ENCODE peak calls at places on chromosomes 16 and 17, in five cellular contexts. One of them, this sample, is unnamed.

GRCh38 chr17:53796642-53797041 is 26.1 kb upstream of the KIF2B start:
- DNase-seq in CD8-positive, alpha-beta T cell: no peak
- DNase-seq in A673: no peak
- DNase-seq in IMR-90: no peak
- DNase-seq in PC-3: no peak
- DNase-seq in this sample: no peak

GRCh38 chr16:69566437-69567030 is 768 bp downstream of the NFAT5 start:
- DNase-seq in CD8-positive, alpha-beta T cell: no peak
- DNase-seq in A673: peak; percentile 38
- DNase-seq in IMR-90: peak; percentile 68
- DNase-seq in PC-3: peak; percentile 40
- DNase-seq in this sample: peak; percentile 48

GRCh38 chr16:89090182-89090630 is 3.4 kb upstream of the ACSF3 start:
- DNase-seq in CD8-positive, alpha-beta T cell: no peak
- DNase-seq in A673: no peak
- DNase-seq in IMR-90: no peak
- DNase-seq in PC-3: no peak
- DNase-seq in this sample: no peak

GRCh38 chr16:3846087-3846486 is 34.4 kb downstream of the CREBBP start:
- DNase-seq in CD8-positive, alpha-beta T cell: no peak
- DNase-seq in A673: no peak
- DNase-seq in IMR-90: no peak
- DNase-seq in PC-3: no peak
- DNase-seq in this sample: no peak

GRCh38 chr17:13074026-13074425 is 56.2 kb upstream of the ELAC2 start:
- DNase-seq in CD8-positive, alpha-beta T cell: no peak
- DNase-seq in A673: peak; percentile 1
- DNase-seq in IMR-90: peak; percentile 43
- DNase-seq in PC-3: peak; percentile 65
- DNase-seq in this sample: no peak

GRCh38 chr16:49012961-49013726 is 268.5 kb downstream of the CBLN1 start:
- DNase-seq in CD8-positive, alpha-beta T cell: no peak
- DNase-seq in A673: no peak
- DNase-seq in IMR-90: no peak
- DNase-seq in PC-3: no peak
- DNase-seq in this sample: no peak

GRCh38 chr16:88461291-88462269 is 8.5 kb downstream of the ZFPM1 start:
- DNase-seq in CD8-positive, alpha-beta T cell: no peak
- DNase-seq in A673: peak; percentile 71
- DNase-seq in IMR-90: no peak
- DNase-seq in PC-3: no peak
- DNase-seq in this sample: no peak

GRCh38 chr17:76272541-76273434 is 7.6 kb downstream of the UBALD2 start:
- DNase-seq in CD8-positive, alpha-beta T cell: no peak
- DNase-seq in A673: no peak
- DNase-seq in IMR-90: no peak
- DNase-seq in PC-3: no peak
- DNase-seq in this sample: no peak

GRCh38 chr17:4301066-4301465 is 37.3 kb upstream of the ANKFY1 start:
- DNase-seq in CD8-positive, alpha-beta T cell: no peak
- DNase-seq in A673: no peak
- DNase-seq in IMR-90: no peak
- DNase-seq in PC-3: no peak
- DNase-seq in this sample: no peak

GRCh38 chr17:76382803-76383644 is 1.4 kb upstream of the SPHK1 start:
- DNase-seq in CD8-positive, alpha-beta T cell: peak; percentile 46
- DNase-seq in A673: peak; percentile 42
- DNase-seq in IMR-90: peak; percentile 78
- DNase-seq in PC-3: peak; percentile 66
- DNase-seq in this sample: peak; percentile 63

GRCh38 chr17:1229354-1229890 is 40.8 kb upstream of the BHLHA9 start:
- DNase-seq in CD8-positive, alpha-beta T cell: peak; percentile 30
- DNase-seq in A673: peak; percentile 34
- DNase-seq in IMR-90: no peak
- DNase-seq in PC-3: no peak
- DNase-seq in this sample: no peak

GRCh38 chr16:22324787-22325597 is 27.8 kb downstream of the POLR3E start:
- DNase-seq in CD8-positive, alpha-beta T cell: no peak
- DNase-seq in A673: no peak
- DNase-seq in IMR-90: no peak
- DNase-seq in PC-3: no peak
- DNase-seq in this sample: no peak

GRCh38 chr17:19238167-19238505 is 970 bp downstream of the EPN2 start:
- DNase-seq in CD8-positive, alpha-beta T cell: no peak
- DNase-seq in A673: peak; percentile 41
- DNase-seq in IMR-90: no peak
- DNase-seq in PC-3: peak; percentile 45
- DNase-seq in this sample: peak; percentile 75

GRCh38 chr16:20984019-20984418 is 83.4 kb downstream of the LYRM1 start:
- DNase-seq in CD8-positive, alpha-beta T cell: no peak
- DNase-seq in A673: no peak
- DNase-seq in IMR-90: no peak
- DNase-seq in PC-3: no peak
- DNase-seq in this sample: no peak

GRCh38 chr16:1108299-1109252 is 12.5 kb upstream of the C1QTNF8 start:
- DNase-seq in CD8-positive, alpha-beta T cell: no peak
- DNase-seq in A673: no peak
- DNase-seq in IMR-90: peak; percentile 0
- DNase-seq in PC-3: peak; percentile 49
- DNase-seq in this sample: peak; percentile 75

GRCh38 chr16:2465653-2466415 is 5.3 kb upstream of the NTN3 start:
- DNase-seq in CD8-positive, alpha-beta T cell: no peak
- DNase-seq in A673: peak; percentile 58
- DNase-seq in IMR-90: no peak
- DNase-seq in PC-3: peak; percentile 4
- DNase-seq in this sample: peak; percentile 40

GRCh38 chr16:86455116-86455515 is 55.2 kb upstream of the FOXF1 start:
- DNase-seq in CD8-positive, alpha-beta T cell: no peak
- DNase-seq in A673: no peak
- DNase-seq in IMR-90: peak; percentile 100
- DNase-seq in PC-3: no peak
- DNase-seq in this sample: no peak

GRCh38 chr17:81245024-81245664 is 6.0 kb downstream of the NDUFAF8 start:
- DNase-seq in CD8-positive, alpha-beta T cell: no peak
- DNase-seq in A673: no peak
- DNase-seq in IMR-90: peak; percentile 47
- DNase-seq in PC-3: peak; percentile 18
- DNase-seq in this sample: no peak

GRCh38 chr16:87702325-87702811 is 63.4 kb downstream of the KLHDC4 start:
- DNase-seq in CD8-positive, alpha-beta T cell: peak; percentile 18
- DNase-seq in A673: no peak
- DNase-seq in IMR-90: peak; percentile 30
- DNase-seq in PC-3: no peak
- DNase-seq in this sample: no peak

GRCh38 chr17:39643271-39643670 is 6.3 kb downstream of the STARD3 start:
- DNase-seq in CD8-positive, alpha-beta T cell: no peak
- DNase-seq in A673: no peak
- DNase-seq in IMR-90: peak; percentile 34
- DNase-seq in PC-3: no peak
- DNase-seq in this sample: no peak

GRCh38 chr17:66580601-66581385 is 254.1 kb upstream of the CACNG5 start:
- DNase-seq in CD8-positive, alpha-beta T cell: no peak
- DNase-seq in A673: no peak
- DNase-seq in IMR-90: peak; percentile 28
- DNase-seq in PC-3: no peak
- DNase-seq in this sample: no peak

GRCh38 chr16:49600541-49600940 is 226.9 kb downstream of the C16orf78 start:
- DNase-seq in CD8-positive, alpha-beta T cell: no peak
- DNase-seq in A673: no peak
- DNase-seq in IMR-90: no peak
- DNase-seq in PC-3: no peak
- DNase-seq in this sample: no peak

GRCh38 chr17:20008242-20009051 is 712 bp upstream of the SPECC1 start:
- DNase-seq in CD8-positive, alpha-beta T cell: no peak
- DNase-seq in A673: no peak
- DNase-seq in IMR-90: no peak
- DNase-seq in PC-3: peak; percentile 46
- DNase-seq in this sample: no peak

GRCh38 chr16:22356930-22357634 is 17.3 kb downstream of the CDR2 start:
- DNase-seq in CD8-positive, alpha-beta T cell: no peak
- DNase-seq in A673: peak; percentile 55
- DNase-seq in IMR-90: no peak
- DNase-seq in PC-3: no peak
- DNase-seq in this sample: no peak

GRCh38 chr17:57943140-57943539 is 12.1 kb downstream of the CUEDC1 start:
- DNase-seq in CD8-positive, alpha-beta T cell: no peak
- DNase-seq in A673: no peak
- DNase-seq in IMR-90: peak; percentile 51
- DNase-seq in PC-3: peak; percentile 83
- DNase-seq in this sample: no peak

GRCh38 chr16:70467113-70467512 is 12.7 kb downstream of the FCSK start:
- DNase-seq in CD8-positive, alpha-beta T cell: no peak
- DNase-seq in A673: no peak
- DNase-seq in IMR-90: no peak
- DNase-seq in PC-3: no peak
- DNase-seq in this sample: no peak

GRCh38 chr17:77471984-77472836 is 331.4 kb downstream of the SEC14L1 start:
- DNase-seq in CD8-positive, alpha-beta T cell: no peak
- DNase-seq in A673: peak; percentile 98
- DNase-seq in IMR-90: peak; percentile 64
- DNase-seq in PC-3: no peak
- DNase-seq in this sample: peak; percentile 92

GRCh38 chr17:9079461-9080103 is 58.3 kb downstream of the NTN1 start:
- DNase-seq in CD8-positive, alpha-beta T cell: no peak
- DNase-seq in A673: no peak
- DNase-seq in IMR-90: no peak
- DNase-seq in PC-3: no peak
- DNase-seq in this sample: no peak

GRCh38 chr17:73787036-73787720 is 142.9 kb upstream of the SDK2 start:
- DNase-seq in CD8-positive, alpha-beta T cell: no peak
- DNase-seq in A673: no peak
- DNase-seq in IMR-90: no peak
- DNase-seq in PC-3: no peak
- DNase-seq in this sample: no peak

DNA sequence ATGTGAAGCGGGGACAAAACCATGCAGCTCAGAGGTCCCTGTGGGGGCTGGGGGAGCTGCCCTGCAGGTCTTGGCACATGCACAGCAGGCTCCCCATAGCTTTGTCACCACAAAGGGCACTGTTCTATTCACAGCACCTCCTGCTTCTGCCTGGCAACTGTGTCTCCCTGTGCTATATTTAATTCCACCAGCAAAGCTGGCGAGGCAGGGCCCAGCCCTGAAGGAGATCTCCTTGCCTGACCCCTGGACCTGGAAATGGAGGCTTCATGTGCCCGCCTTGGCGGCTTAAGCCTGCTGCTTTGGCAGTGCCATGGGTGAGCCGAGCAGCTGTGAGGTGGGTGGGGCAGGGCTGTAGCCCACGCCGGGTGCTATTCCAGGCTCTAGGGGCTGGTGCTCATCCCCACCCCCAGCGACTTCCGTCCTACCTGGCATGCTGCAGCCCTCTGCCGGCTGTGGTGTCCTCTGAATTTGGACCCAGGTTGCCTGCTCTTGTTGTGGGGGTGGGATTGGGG is 6.8 kb downstream of the LDHD start:
- DNase-seq in CD8-positive, alpha-beta T cell: no peak
- DNase-seq in A673: no peak
- DNase-seq in IMR-90: no peak
- DNase-seq in PC-3: peak; percentile 41
- DNase-seq in this sample: no peak
- H3K4me3 ChIP-seq in CD8-positive, alpha-beta T cell: no peak overlapping the region
- H3K4me3 ChIP-seq in A673: no peak overlapping the region
- H3K4me3 ChIP-seq in IMR-90: no peak overlapping the region
- H3K4me3 ChIP-seq in PC-3: peak overlapping the region; percentile 37
- H3K4me3 ChIP-seq in this sample: no peak overlapping the region

DNA sequence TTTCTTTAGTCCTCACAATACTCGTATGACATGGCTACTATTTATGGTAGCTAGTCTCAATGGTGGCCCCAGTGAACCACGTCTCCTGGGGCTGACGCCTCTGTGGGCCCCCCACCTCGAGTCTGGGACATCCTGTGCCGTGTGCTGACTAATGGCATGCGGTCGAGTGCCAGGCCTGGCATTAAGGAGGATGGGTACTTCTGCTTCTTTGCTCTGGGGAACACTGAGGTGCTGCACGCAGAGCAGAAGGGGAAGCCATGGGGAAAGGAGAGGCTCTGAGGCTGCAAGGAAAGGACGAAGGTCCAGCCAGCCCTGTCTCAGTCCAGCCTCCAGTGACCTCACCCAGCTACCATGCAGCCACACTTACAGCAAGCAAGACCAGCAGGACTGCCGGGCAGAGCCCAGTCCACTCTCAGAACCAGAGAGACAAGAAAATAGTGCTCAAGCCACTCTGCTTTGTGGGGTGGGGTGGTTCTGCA is 5.7 kb upstream of the MPRIP start:
- DNase-seq in CD8-positive, alpha-beta T cell: no peak
- DNase-seq in A673: no peak
- DNase-seq in IMR-90: no peak
- DNase-seq in PC-3: no peak
- DNase-seq in this sample: no peak
- H3K27ac ChIP-seq in CD8-positive, alpha-beta T cell: no peak overlapping the region
- H3K27ac ChIP-seq in A673: peak overlapping the region; percentile 16
- H3K27ac ChIP-seq in IMR-90: no peak overlapping the region
- H3K27ac ChIP-seq in PC-3: no peak overlapping the region
- H3K27ac ChIP-seq in this sample: no peak overlapping the region

GRCh38 chr17:17820457-17821158 is 16.2 kb downstream of the SREBF1 start:
- DNase-seq in CD8-positive, alpha-beta T cell: no peak
- DNase-seq in A673: no peak
- DNase-seq in IMR-90: no peak
- DNase-seq in PC-3: no peak
- DNase-seq in this sample: no peak
- H3K4me1 ChIP-seq in CD8-positive, alpha-beta T cell: peaks cover 65% of the 10 kb centered on the region
- H3K4me1 ChIP-seq in A673: peaks cover 66% of the 10 kb centered on the region
- H3K4me1 ChIP-seq in IMR-90: peaks cover 54% of the 10 kb centered on the region
- H3K4me1 ChIP-seq in PC-3: peaks cover 70% of the 10 kb centered on the region
- H3K4me1 ChIP-seq in this sample: peaks cover 30% of the 10 kb centered on the region

GRCh38 chr16:11349599-11350276 is 4.5 kb downstream of the RMI2 start:
- DNase-seq in CD8-positive, alpha-beta T cell: no peak
- DNase-seq in A673: peak; percentile 86
- DNase-seq in IMR-90: peak; percentile 92
- DNase-seq in PC-3: peak; percentile 75
- DNase-seq in this sample: peak; percentile 21
- H3K4me3 ChIP-seq in CD8-positive, alpha-beta T cell: no peak overlapping the region
- H3K4me3 ChIP-seq in A673: no peak overlapping the region
- H3K4me3 ChIP-seq in IMR-90: no peak overlapping the region
- H3K4me3 ChIP-seq in PC-3: peak overlapping the region; percentile 43
- H3K4me3 ChIP-seq in this sample: no peak overlapping the region

GRCh38 chr16:29864205-29864604 is 1.2 kb upstream of the CDIPT start:
- DNase-seq in CD8-positive, alpha-beta T cell: no peak
- DNase-seq in A673: no peak
- DNase-seq in IMR-90: no peak
- DNase-seq in PC-3: no peak
- DNase-seq in this sample: no peak
- H3K27ac ChIP-seq in CD8-positive, alpha-beta T cell: no peak overlapping the region
- H3K27ac ChIP-seq in A673: no peak overlapping the region
- H3K27ac ChIP-seq in IMR-90: no peak overlapping the region
- H3K27ac ChIP-seq in PC-3: no peak overlapping the region
- H3K27ac ChIP-seq in this sample: no peak overlapping the region

GRCh38 chr17:27559506-27559931 is 71.5 kb upstream of the LGALS9 start:
- DNase-seq in CD8-positive, alpha-beta T cell: no peak
- DNase-seq in A673: peak; percentile 83
- DNase-seq in IMR-90: peak; percentile 87
- DNase-seq in PC-3: no peak
- DNase-seq in this sample: peak; percentile 80
- H3K4me1 ChIP-seq in CD8-positive, alpha-beta T cell: no peaks in the 10 kb centered on the region
- H3K4me1 ChIP-seq in A673: peaks cover 24% of the 10 kb centered on the region
- H3K4me1 ChIP-seq in IMR-90: peaks cover 20% of the 10 kb centered on the region
- H3K4me1 ChIP-seq in PC-3: peaks cover 10% of the 10 kb centered on the region
- H3K4me1 ChIP-seq in this sample: peaks cover 22% of the 10 kb centered on the region

GRCh38 chr16:66409156-66409555 is 17.9 kb upstream of the BEAN1 start:
- DNase-seq in CD8-positive, alpha-beta T cell: no peak
- DNase-seq in A673: no peak
- DNase-seq in IMR-90: peak; percentile 69
- DNase-seq in PC-3: peak; percentile 73
- DNase-seq in this sample: no peak
- H3K4me3 ChIP-seq in CD8-positive, alpha-beta T cell: peak overlapping the region; percentile 44
- H3K4me3 ChIP-seq in A673: no peak overlapping the region
- H3K4me3 ChIP-seq in IMR-90: no peak overlapping the region
- H3K4me3 ChIP-seq in PC-3: peak overlapping the region; percentile 57
- H3K4me3 ChIP-seq in this sample: no peak overlapping the region

GRCh38 chr17:64641499-64641898 is 20.6 kb downstream of the SMURF2 start:
- DNase-seq in CD8-positive, alpha-beta T cell: no peak
- DNase-seq in A673: peak; percentile 24
- DNase-seq in IMR-90: peak; percentile 91
- DNase-seq in PC-3: peak; percentile 68
- DNase-seq in this sample: peak; percentile 52
- H3K27ac ChIP-seq in CD8-positive, alpha-beta T cell: no peak overlapping the region
- H3K27ac ChIP-seq in A673: no peak overlapping the region
- H3K27ac ChIP-seq in IMR-90: peak overlapping the region; percentile 12
- H3K27ac ChIP-seq in PC-3: peak overlapping the region; percentile 15
- H3K27ac ChIP-seq in this sample: no peak overlapping the region

This sample was measured in SJCRH30.